ENCODE peak calls at places on chromosomes 4 and X, in eight cellular contexts. Q is AG04450, E is A673, M is HCT116, F is H1, U is Caco-2, Y is hepatocyte, S is AG09309. A is an unnamed sample.

GRCh38 chr4:40046311-40046980 is 10.2 kb upstream of the N4BP2 start:
- DNase-seq in Q (peak; percentile 6), E (no peak), M (no peak), F (no peak), U (peak; percentile 62), Y (peak; percentile 68), S (no peak), A (no peak)

GRCh38 chr4:26342328-26343040 is 21.7 kb downstream of the RBPJ start:
- DNase-seq in Q (peak; percentile 75), E (peak; percentile 20), M (peak; percentile 23), F (no peak), U (no peak), Y (peak; percentile 48), S (peak; percentile 57), A (no peak)

GRCh38 chrX:66616944-66617343 is 21.9 kb downstream of the EDA2R start:
- DNase-seq in Q (no peak), E (no peak), M (no peak), F (no peak), U (no peak), Y (no peak), S (no peak), A (no peak)

GRCh38 chrX:124328765-124329164 is 3.7 kb upstream of the TEX13D start:
- DNase-seq in Q (no peak), E (no peak), M (no peak), F (no peak), U (no peak), Y (no peak), S (no peak), A (no peak)

GRCh38 chrX:39067866-39068265 is 266.6 kb downstream of the MID1IP1 start:
- DNase-seq in Q (no peak), E (no peak), M (no peak), F (no peak), U (no peak), Y (no peak), S (no peak), A (no peak)

GRCh38 chrX:8988456-8988855 is 45.5 kb downstream of the FAM9B start:
- DNase-seq in Q (peak; percentile 13), E (no peak), M (no peak), F (no peak), U (peak; percentile 42), Y (peak; percentile 51), S (no peak), A (no peak)

GRCh38 chr4:185566972-185567749 is 31.9 kb upstream of the PDLIM3 start:
- DNase-seq in Q (peak; percentile 65), E (peak; percentile 32), M (no peak), F (no peak), U (no peak), Y (peak; percentile 65), S (no peak), A (no peak)

GRCh38 chrX:27336466-27337091 is 126.6 kb downstream of the PPP4R3C start:
- DNase-seq in Q (no peak), E (peak; percentile 45), M (peak; percentile 3), F (peak; percentile 3), U (peak; percentile 34), Y (peak; percentile 40), S (no peak), A (peak; percentile 0)

GRCh38 chrX:70444326-70445196 is at the start of gene DLG3:
- DNase-seq in Q (no peak), E (peak; percentile 45), M (no peak), F (no peak), U (peak; percentile 45), Y (peak; percentile 37), S (no peak), A (no peak)

GRCh38 chr4:6953751-6954380 is 44.2 kb downstream of the TBC1D14 start:
- DNase-seq in Q (peak; percentile 51), E (peak; percentile 86), M (peak; percentile 54), F (no peak), U (peak; percentile 96), Y (peak; percentile 75), S (peak; percentile 10), A (no peak)

GRCh38 chr4:100188829-100189228 is 1.4 kb downstream of the DDIT4L start:
- DNase-seq in Q (no peak), E (no peak), M (no peak), F (no peak), U (no peak), Y (no peak), S (no peak), A (no peak)

GRCh38 chr4:100189820-100190642 is at the start of gene DDIT4L:
- DNase-seq in Q (no peak), E (peak; percentile 48), M (peak; percentile 15), F (no peak), U (peak; percentile 59), Y (peak; percentile 59), S (no peak), A (no peak)

GRCh38 chr4:100187781-100188180 is 2.5 kb downstream of the DDIT4L start:
- DNase-seq in Q (no peak), E (no peak), M (no peak), F (no peak), U (no peak), Y (no peak), S (no peak), A (no peak)

DNA sequence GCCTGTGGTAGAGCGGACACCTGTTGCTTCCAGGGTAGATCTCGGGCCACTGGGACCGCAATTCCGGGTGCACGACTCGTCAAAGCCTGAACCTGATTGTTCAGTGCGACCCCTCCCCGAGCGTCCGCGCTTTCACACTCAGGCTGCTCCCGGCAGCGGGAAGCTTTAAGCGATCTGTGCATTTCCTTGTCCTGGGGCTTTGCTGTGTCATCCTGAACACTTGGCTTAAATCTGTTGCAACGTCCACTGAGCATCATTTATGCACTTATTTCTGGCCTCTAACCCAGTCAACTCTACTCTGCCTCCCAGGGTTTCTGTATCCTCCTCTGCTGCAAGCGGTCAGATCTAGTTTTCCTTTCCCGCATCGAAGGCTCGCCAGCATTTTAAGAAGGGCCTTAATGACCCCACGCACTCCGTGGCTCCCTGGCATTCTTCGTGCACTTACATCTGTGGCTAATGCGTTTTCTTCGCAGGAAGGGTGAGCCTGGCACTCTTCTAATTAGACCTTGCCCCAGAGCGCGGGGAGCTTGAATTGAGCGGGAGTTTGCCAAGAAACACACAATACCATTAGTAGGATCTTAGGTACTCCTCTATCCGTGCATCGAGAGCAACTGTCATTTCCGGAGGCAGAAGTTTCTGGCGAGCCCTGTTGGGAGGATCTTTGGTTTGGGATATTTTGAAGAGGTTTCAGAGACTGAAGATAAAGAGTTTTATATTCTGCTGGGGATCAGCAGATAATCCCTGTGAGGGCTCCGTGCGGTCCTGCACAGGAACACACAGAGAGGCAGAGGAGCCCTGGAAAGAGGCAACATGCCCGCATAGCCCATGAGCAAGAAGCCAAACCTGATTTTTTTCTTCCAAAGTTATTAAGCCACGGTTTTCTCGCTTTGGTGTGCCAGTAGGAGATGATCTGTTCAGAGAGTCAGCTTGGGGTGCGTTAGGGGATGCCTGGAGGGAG is 654 bp upstream of the DDIT4L start:
- DNase-seq in Q (no peak), E (peak; percentile 2), M (no peak), F (no peak), U (no peak), Y (peak; percentile 17), S (no peak), A (no peak)
- H3K4me3 ChIP-seq in Q (peak overlapping the region; percentile 61), E (peak overlapping the region; percentile 58), M (peak overlapping the region; percentile 69), F (peak overlapping the region; percentile 72), U (peak overlapping the region; percentile 45), Y (peak overlapping the region; percentile 32), S (peak overlapping the region; percentile 63), A (no peak overlapping the region)

DNA sequence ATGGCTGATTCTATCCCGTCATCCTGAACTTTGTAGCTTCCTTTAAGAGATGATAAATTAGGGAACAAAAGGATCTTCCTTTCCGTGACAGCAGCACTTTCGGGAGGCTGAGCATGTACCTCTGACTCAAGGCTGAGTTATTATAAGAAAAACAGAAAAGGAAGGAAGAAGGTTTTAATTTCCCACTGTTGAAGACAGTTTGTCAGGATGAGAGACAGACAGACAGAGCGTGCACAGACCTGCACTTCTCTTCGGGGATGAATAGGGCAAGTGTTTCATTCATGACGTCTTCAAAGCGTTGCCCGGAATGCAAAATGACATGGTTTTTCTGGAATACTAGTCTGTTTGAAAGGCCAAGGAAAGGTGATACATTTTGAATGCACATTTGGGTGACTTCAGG is 405.3 kb upstream of the FAT1 start:
- DNase-seq in Q (no peak), E (no peak), M (no peak), F (no peak), U (no peak), Y (no peak), S (peak; percentile 18), A (no peak)
- H3K4me3 ChIP-seq in Q (no peak overlapping the region), E (no peak overlapping the region), M (no peak overlapping the region), F (no peak overlapping the region), U (no peak overlapping the region), Y (no peak overlapping the region), S (no peak overlapping the region), A (no peak overlapping the region)

GRCh38 chrX:12950851-12951589 is 23.9 kb upstream of the TMSB4X start:
- DNase-seq in Q (no peak), E (peak; percentile 61), M (no peak), F (no peak), U (no peak), Y (peak; percentile 64), S (no peak), A (no peak)

GRCh38 chrX:12949927-12950656 is 24.8 kb upstream of the TMSB4X start:
- DNase-seq in Q (peak; percentile 72), E (peak; percentile 94), M (no peak), F (no peak), U (no peak), Y (peak; percentile 72), S (peak; percentile 84), A (peak; percentile 39)

GRCh38 chrX:12949205-12949926 is 25.5 kb upstream of the TMSB4X start:
- DNase-seq in Q (no peak), E (no peak), M (no peak), F (no peak), U (no peak), Y (no peak), S (peak; percentile 51), A (peak; percentile 30)

GRCh38 chrX:12953420-12953819 is 21.5 kb upstream of the TMSB4X start:
- DNase-seq in Q (no peak), E (no peak), M (no peak), F (no peak), U (no peak), Y (no peak), S (no peak), A (no peak)

DNA sequence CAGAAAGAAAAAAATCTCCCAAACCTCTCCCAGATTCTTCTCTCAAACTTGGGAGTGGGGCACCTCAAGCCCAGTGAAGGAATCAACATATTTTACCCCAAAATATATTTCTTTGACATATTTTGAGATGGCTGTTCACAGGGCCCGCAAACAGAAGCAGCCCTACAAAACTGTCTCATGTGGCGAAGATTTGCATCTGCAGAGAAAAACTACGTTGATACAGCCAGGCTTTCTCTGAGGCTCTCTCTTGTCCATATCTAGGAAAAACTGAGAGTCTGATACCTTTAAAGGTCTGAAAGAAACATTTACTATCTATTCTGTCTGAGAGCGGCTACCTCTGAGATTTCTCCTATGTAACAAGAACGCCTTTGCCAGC is 23.3 kb upstream of the TMSB4X start:
- DNase-seq in Q (no peak), E (no peak), M (no peak), F (no peak), U (no peak), Y (no peak), S (no peak), A (no peak)
- H3K4me3 ChIP-seq in Q (no peak overlapping the region), E (no peak overlapping the region), M (no peak overlapping the region), F (no peak overlapping the region), U (no peak overlapping the region), Y (no peak overlapping the region), S (no peak overlapping the region), A (no peak overlapping the region)

DNA sequence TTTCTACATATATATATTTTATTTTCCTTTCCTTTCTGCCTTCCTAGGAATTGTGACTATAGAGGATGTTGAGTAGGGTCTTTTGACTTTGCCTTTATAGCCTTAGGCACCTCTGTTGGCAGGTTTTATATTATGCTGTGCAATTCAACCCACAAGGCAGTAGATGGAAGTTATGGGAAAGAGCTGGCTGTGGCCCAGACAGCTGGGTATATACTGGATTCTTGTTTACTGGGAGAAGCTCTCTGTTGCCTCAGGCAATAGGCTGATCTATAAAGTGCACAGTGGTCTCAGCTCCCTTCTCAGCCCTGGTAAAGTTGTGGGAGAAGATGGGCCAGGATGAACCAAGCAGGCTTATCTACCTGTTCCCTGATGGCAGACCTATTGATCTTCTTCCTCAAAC is 342.0 kb downstream of the GBA3 start:
- DNase-seq in Q (no peak), E (no peak), M (no peak), F (no peak), U (no peak), Y (no peak), S (no peak), A (peak; percentile 24)
- H3K4me3 ChIP-seq in Q (no peak overlapping the region), E (no peak overlapping the region), M (no peak overlapping the region), F (no peak overlapping the region), U (no peak overlapping the region), Y (no peak overlapping the region), S (no peak overlapping the region), A (no peak overlapping the region)

A was measured in SK-N-MC.